ENCODE peak calls at places on chromosomes 13 and 19, in nine cellular contexts. One of them, this sample, is unnamed.

GRCh38 chr13:35789335-35790166 is 313.1 kb upstream of the MAB21L1 start:
- DNase-seq in T-helper 1 cell: no peak
- DNase-seq in activated CD4-positive, CD25-positive, alpha-beta regulatory T cell: no peak
- DNase-seq in renal cortical epithelial cell: peak
- DNase-seq in astrocyte of the hippocampus: peak
- DNase-seq in nephron progenitor cell: no peak
- DNase-seq in activated naive CD4-positive, alpha-beta T cell treated with anti-CD3 and anti-CD28 coated beads, Interleukin-2, amount 50 U/mL, for 72 hours: no peak
- DNase-seq in smooth muscle cell of the brain vasculature: no peak
- DNase-seq in T-cell: no peak
- DNase-seq in this sample: no peak

GRCh38 chr13:104297075-104297474 is 1230.9 kb upstream of the SLC10A2 start:
- DNase-seq in T-helper 1 cell: no peak
- DNase-seq in activated CD4-positive, CD25-positive, alpha-beta regulatory T cell: no peak
- DNase-seq in renal cortical epithelial cell: peak
- DNase-seq in astrocyte of the hippocampus: no peak
- DNase-seq in nephron progenitor cell: no peak
- DNase-seq in activated naive CD4-positive, alpha-beta T cell treated with anti-CD3 and anti-CD28 coated beads, Interleukin-2, amount 50 U/mL, for 72 hours: no peak
- DNase-seq in smooth muscle cell of the brain vasculature: no peak
- DNase-seq in T-cell: no peak
- DNase-seq in this sample: no peak

GRCh38 chr19:11191273-11191755 is 6.0 kb downstream of the KANK2 start:
- DNase-seq in T-helper 1 cell: no peak
- DNase-seq in activated CD4-positive, CD25-positive, alpha-beta regulatory T cell: no peak
- DNase-seq in renal cortical epithelial cell: no peak
- DNase-seq in astrocyte of the hippocampus: no peak
- DNase-seq in nephron progenitor cell: no peak
- DNase-seq in activated naive CD4-positive, alpha-beta T cell treated with anti-CD3 and anti-CD28 coated beads, Interleukin-2, amount 50 U/mL, for 72 hours: no peak
- DNase-seq in smooth muscle cell of the brain vasculature: no peak
- DNase-seq in T-cell: no peak
- DNase-seq in this sample: peak

GRCh38 chr19:19775891-19776205 is 42.9 kb upstream of the ZNF14 start:
- DNase-seq in T-helper 1 cell: no peak
- DNase-seq in activated CD4-positive, CD25-positive, alpha-beta regulatory T cell: no peak
- DNase-seq in renal cortical epithelial cell: peak
- DNase-seq in astrocyte of the hippocampus: no peak
- DNase-seq in nephron progenitor cell: no peak
- DNase-seq in activated naive CD4-positive, alpha-beta T cell treated with anti-CD3 and anti-CD28 coated beads, Interleukin-2, amount 50 U/mL, for 72 hours: no peak
- DNase-seq in smooth muscle cell of the brain vasculature: no peak
- DNase-seq in T-cell: peak
- DNase-seq in this sample: no peak

GRCh38 chr19:36169084-36169760 is 17.0 kb upstream of the COX7A1 start:
- DNase-seq in T-helper 1 cell: no peak
- DNase-seq in activated CD4-positive, CD25-positive, alpha-beta regulatory T cell: no peak
- DNase-seq in renal cortical epithelial cell: no peak
- DNase-seq in astrocyte of the hippocampus: peak
- DNase-seq in nephron progenitor cell: no peak
- DNase-seq in activated naive CD4-positive, alpha-beta T cell treated with anti-CD3 and anti-CD28 coated beads, Interleukin-2, amount 50 U/mL, for 72 hours: no peak
- DNase-seq in smooth muscle cell of the brain vasculature: no peak
- DNase-seq in T-cell: no peak
- DNase-seq in this sample: peak

GRCh38 chr13:114124921-114125320 is 7.5 kb downstream of the RASA3 start:
- DNase-seq in T-helper 1 cell: peak
- DNase-seq in activated CD4-positive, CD25-positive, alpha-beta regulatory T cell: peak
- DNase-seq in renal cortical epithelial cell: peak
- DNase-seq in astrocyte of the hippocampus: peak
- DNase-seq in nephron progenitor cell: no peak
- DNase-seq in activated naive CD4-positive, alpha-beta T cell treated with anti-CD3 and anti-CD28 coated beads, Interleukin-2, amount 50 U/mL, for 72 hours: peak
- DNase-seq in smooth muscle cell of the brain vasculature: no peak
- DNase-seq in T-cell: peak
- DNase-seq in this sample: no peak

GRCh38 chr19:40800997-40801377 is 2.0 kb downstream of the EGLN2 start:
- DNase-seq in T-helper 1 cell: no peak
- DNase-seq in activated CD4-positive, CD25-positive, alpha-beta regulatory T cell: no peak
- DNase-seq in renal cortical epithelial cell: no peak
- DNase-seq in astrocyte of the hippocampus: no peak
- DNase-seq in nephron progenitor cell: no peak
- DNase-seq in activated naive CD4-positive, alpha-beta T cell treated with anti-CD3 and anti-CD28 coated beads, Interleukin-2, amount 50 U/mL, for 72 hours: no peak
- DNase-seq in smooth muscle cell of the brain vasculature: no peak
- DNase-seq in T-cell: no peak
- DNase-seq in this sample: no peak

GRCh38 chr13:97359181-97360057 is 74.5 kb upstream of the RAP2A start:
- DNase-seq in T-helper 1 cell: peak
- DNase-seq in activated CD4-positive, CD25-positive, alpha-beta regulatory T cell: peak
- DNase-seq in renal cortical epithelial cell: peak
- DNase-seq in astrocyte of the hippocampus: peak
- DNase-seq in nephron progenitor cell: peak
- DNase-seq in activated naive CD4-positive, alpha-beta T cell treated with anti-CD3 and anti-CD28 coated beads, Interleukin-2, amount 50 U/mL, for 72 hours: peak
- DNase-seq in smooth muscle cell of the brain vasculature: peak
- DNase-seq in T-cell: peak
- DNase-seq in this sample: no peak

GRCh38 chr13:114325729-114326128 is 11.4 kb downstream of the CHAMP1 start:
- DNase-seq in T-helper 1 cell: no peak
- DNase-seq in activated CD4-positive, CD25-positive, alpha-beta regulatory T cell: no peak
- DNase-seq in renal cortical epithelial cell: no peak
- DNase-seq in astrocyte of the hippocampus: no peak
- DNase-seq in nephron progenitor cell: no peak
- DNase-seq in activated naive CD4-positive, alpha-beta T cell treated with anti-CD3 and anti-CD28 coated beads, Interleukin-2, amount 50 U/mL, for 72 hours: no peak
- DNase-seq in smooth muscle cell of the brain vasculature: no peak
- DNase-seq in T-cell: no peak
- DNase-seq in this sample: no peak

GRCh38 chr19:33720155-33720493 is 76.5 kb upstream of the KCTD15 start:
- DNase-seq in T-helper 1 cell: no peak
- DNase-seq in activated CD4-positive, CD25-positive, alpha-beta regulatory T cell: no peak
- DNase-seq in renal cortical epithelial cell: no peak
- DNase-seq in astrocyte of the hippocampus: no peak
- DNase-seq in nephron progenitor cell: no peak
- DNase-seq in activated naive CD4-positive, alpha-beta T cell treated with anti-CD3 and anti-CD28 coated beads, Interleukin-2, amount 50 U/mL, for 72 hours: no peak
- DNase-seq in smooth muscle cell of the brain vasculature: no peak
- DNase-seq in T-cell: no peak
- DNase-seq in this sample: no peak

GRCh38 chr13:94710081-94710809 is 2.1 kb downstream of the SOX21 start:
- DNase-seq in T-helper 1 cell: no peak
- DNase-seq in activated CD4-positive, CD25-positive, alpha-beta regulatory T cell: no peak
- DNase-seq in renal cortical epithelial cell: no peak
- DNase-seq in astrocyte of the hippocampus: peak
- DNase-seq in nephron progenitor cell: peak
- DNase-seq in activated naive CD4-positive, alpha-beta T cell treated with anti-CD3 and anti-CD28 coated beads, Interleukin-2, amount 50 U/mL, for 72 hours: no peak
- DNase-seq in smooth muscle cell of the brain vasculature: no peak
- DNase-seq in T-cell: no peak
- DNase-seq in this sample: no peak

GRCh38 chr13:30153871-30154426 is 153.4 kb downstream of the KATNAL1 start:
- DNase-seq in T-helper 1 cell: no peak
- DNase-seq in activated CD4-positive, CD25-positive, alpha-beta regulatory T cell: no peak
- DNase-seq in renal cortical epithelial cell: peak
- DNase-seq in astrocyte of the hippocampus: peak
- DNase-seq in nephron progenitor cell: peak
- DNase-seq in activated naive CD4-positive, alpha-beta T cell treated with anti-CD3 and anti-CD28 coated beads, Interleukin-2, amount 50 U/mL, for 72 hours: no peak
- DNase-seq in smooth muscle cell of the brain vasculature: no peak
- DNase-seq in T-cell: no peak
- DNase-seq in this sample: no peak

GRCh38 chr19:16714702-16715294 is 4.8 kb upstream of the NWD1 start:
- DNase-seq in T-helper 1 cell: peak
- DNase-seq in activated CD4-positive, CD25-positive, alpha-beta regulatory T cell: no peak
- DNase-seq in renal cortical epithelial cell: peak
- DNase-seq in astrocyte of the hippocampus: peak
- DNase-seq in nephron progenitor cell: peak
- DNase-seq in activated naive CD4-positive, alpha-beta T cell treated with anti-CD3 and anti-CD28 coated beads, Interleukin-2, amount 50 U/mL, for 72 hours: peak
- DNase-seq in smooth muscle cell of the brain vasculature: no peak
- DNase-seq in T-cell: peak
- DNase-seq in this sample: peak

GRCh38 chr19:33441277-33441699 is 67.8 kb downstream of the CEBPG start:
- DNase-seq in T-helper 1 cell: no peak
- DNase-seq in activated CD4-positive, CD25-positive, alpha-beta regulatory T cell: no peak
- DNase-seq in renal cortical epithelial cell: no peak
- DNase-seq in astrocyte of the hippocampus: no peak
- DNase-seq in nephron progenitor cell: no peak
- DNase-seq in activated naive CD4-positive, alpha-beta T cell treated with anti-CD3 and anti-CD28 coated beads, Interleukin-2, amount 50 U/mL, for 72 hours: no peak
- DNase-seq in smooth muscle cell of the brain vasculature: no peak
- DNase-seq in T-cell: no peak
- DNase-seq in this sample: peak

GRCh38 chr13:74032325-74032724 is 101.9 kb downstream of the KLF12 start:
- DNase-seq in T-helper 1 cell: no peak
- DNase-seq in activated CD4-positive, CD25-positive, alpha-beta regulatory T cell: no peak
- DNase-seq in renal cortical epithelial cell: no peak
- DNase-seq in astrocyte of the hippocampus: no peak
- DNase-seq in nephron progenitor cell: no peak
- DNase-seq in activated naive CD4-positive, alpha-beta T cell treated with anti-CD3 and anti-CD28 coated beads, Interleukin-2, amount 50 U/mL, for 72 hours: no peak
- DNase-seq in smooth muscle cell of the brain vasculature: no peak
- DNase-seq in T-cell: no peak
- DNase-seq in this sample: no peak

This sample was measured in left cardiac atrium.